ENCODE peak calls at places on chromosomes 11 and 22, in ten cellular contexts. Q is transverse colon, X is HCT116, A is IMR-90, W is testis, T is GM23338, B is heart right ventricle, O is sigmoid colon, R is OCI-LY7, Y is fibroblast of lung. J is an unnamed sample.

GRCh38 chr11:118618991-118619375 is 11.6 kb downstream of the PHLDB1 start:
- DNase-seq in Q (no peak), X (no peak), A (peak), W (peak), T (no peak), B (peak), O (peak), R (no peak), Y (peak), J (no peak)

GRCh38 chr22:40203568-40203967 is 25.8 kb downstream of the TNRC6B start:
- DNase-seq in Q (no peak), X (no peak), A (peak), W (no peak), T (no peak), B (no peak), O (no peak), R (peak), Y (no peak), J (no peak)

GRCh38 chr22:27397948-27398330 is 403.6 kb downstream of the MN1 start:
- DNase-seq in Q (peak), X (no peak), A (peak), W (no peak), T (no peak), B (peak), O (peak), R (no peak), Y (no peak), J (no peak)

GRCh38 chr11:61718613-61719302 is 33.7 kb upstream of the MYRF start:
- DNase-seq in Q (no peak), X (no peak), A (peak), W (no peak), T (peak), B (no peak), O (peak), R (no peak), Y (peak), J (peak)

GRCh38 chr11:101034076-101034475 is 95.5 kb downstream of the PGR start:
- DNase-seq in Q (no peak), X (no peak), A (no peak), W (peak), T (no peak), B (peak), O (peak), R (no peak), Y (peak), J (peak)

GRCh38 chr22:50523806-50524663 is 1.4 kb downstream of the SCO2 start:
- DNase-seq in Q (peak), X (no peak), A (no peak), W (no peak), T (no peak), B (no peak), O (peak), R (no peak), Y (no peak), J (no peak)

GRCh38 chr11:122634507-122634906 is 21.0 kb upstream of the UBASH3B start:
- DNase-seq in Q (peak), X (no peak), A (peak), W (no peak), T (peak), B (no peak), O (peak), R (peak), Y (peak), J (no peak)

GRCh38 chr22:32183625-32184024 is 21.2 kb downstream of the RFPL2 start:
- DNase-seq in Q (no peak), X (no peak), A (no peak), W (no peak), T (no peak), B (no peak), O (no peak), R (no peak), Y (no peak), J (no peak)

GRCh38 chr22:48714231-48714630 is 1113.4 kb downstream of the BRD1 start:
- DNase-seq in Q (no peak), X (no peak), A (no peak), W (no peak), T (no peak), B (no peak), O (peak), R (no peak), Y (no peak), J (no peak)

GRCh38 chr22:41929158-41929896 is 2.7 kb upstream of the TNFRSF13C start:
- DNase-seq in Q (no peak), X (no peak), A (no peak), W (no peak), T (no peak), B (no peak), O (no peak), R (peak), Y (no peak), J (no peak)

GRCh38 chr11:77044356-77044755 is 10.2 kb downstream of the B3GNT6 start:
- DNase-seq in Q (no peak), X (no peak), A (no peak), W (no peak), T (no peak), B (no peak), O (no peak), R (no peak), Y (no peak), J (no peak)

GRCh38 chr11:69658606-69659450 is 16.3 kb downstream of the LTO1 start:
- DNase-seq in Q (no peak), X (no peak), A (peak), W (no peak), T (no peak), B (no peak), O (no peak), R (no peak), Y (no peak), J (no peak)

GRCh38 chr11:111947143-111947542 is 10.0 kb downstream of the DIXDC1 start:
- DNase-seq in Q (no peak), X (no peak), A (no peak), W (no peak), T (no peak), B (no peak), O (no peak), R (peak), Y (no peak), J (no peak)

GRCh38 chr11:64571410-64572091 is 19.5 kb upstream of the SLC22A12 start:
- DNase-seq in Q (peak), X (no peak), A (no peak), W (no peak), T (peak), B (no peak), O (no peak), R (no peak), Y (no peak), J (no peak)

GRCh38 chr22:35634015-35634414 is 14.2 kb upstream of the APOL6 start:
- DNase-seq in Q (no peak), X (no peak), A (no peak), W (no peak), T (no peak), B (no peak), O (peak), R (peak), Y (no peak), J (no peak)

GRCh38 chr11:18091731-18092130 is 14.2 kb downstream of the SAAL1 start:
- DNase-seq in Q (no peak), X (no peak), A (peak), W (no peak), T (no peak), B (no peak), O (no peak), R (no peak), Y (peak), J (peak)

GRCh38 chr11:46529086-46529905 is 64.5 kb downstream of the AMBRA1 start:
- DNase-seq in Q (peak), X (peak), A (peak), W (peak), T (peak), B (peak), O (peak), R (peak), Y (peak), J (peak)

GRCh38 chr11:8068605-8069221 is 12.3 kb upstream of the TUB start:
- DNase-seq in Q (peak), X (no peak), A (peak), W (peak), T (no peak), B (peak), O (peak), R (no peak), Y (peak), J (peak)

GRCh38 chr22:32764330-32765116 is 37.0 kb upstream of the TIMP3 start:
- DNase-seq in Q (peak), X (no peak), A (peak), W (peak), T (peak), B (peak), O (peak), R (no peak), Y (peak), J (peak)

GRCh38 chr22:23107487-23108323 is 34.1 kb downstream of the RSPH14 start:
- DNase-seq in Q (peak), X (no peak), A (no peak), W (no peak), T (no peak), B (no peak), O (no peak), R (no peak), Y (no peak), J (no peak)

GRCh38 chr11:18322818-18323570 is 627 bp downstream of the GTF2H1 start:
- DNase-seq in Q (no peak), X (no peak), A (no peak), W (no peak), T (peak), B (no peak), O (no peak), R (no peak), Y (peak), J (no peak)

GRCh38 chr11:29135504-29135903 is 881.3 kb downstream of the KCNA4 start:
- DNase-seq in Q (no peak), X (no peak), A (peak), W (no peak), T (no peak), B (no peak), O (no peak), R (no peak), Y (peak), J (no peak)

GRCh38 chr11:76782526-76783293 is 446 bp upstream of the TSKU start:
- DNase-seq in Q (peak), X (peak), A (peak), W (peak), T (peak), B (peak), O (peak), R (peak), Y (peak), J (peak)

GRCh38 chr22:36184433-36185035 is 17.1 kb downstream of the APOL4 start:
- DNase-seq in Q (no peak), X (no peak), A (no peak), W (no peak), T (no peak), B (no peak), O (no peak), R (no peak), Y (peak), J (peak)

GRCh38 chr22:35915477-35916013 is 113.1 kb downstream of the RBFOX2 start:
- DNase-seq in Q (no peak), X (no peak), A (peak), W (no peak), T (no peak), B (no peak), O (no peak), R (no peak), Y (peak), J (no peak)

DNA sequence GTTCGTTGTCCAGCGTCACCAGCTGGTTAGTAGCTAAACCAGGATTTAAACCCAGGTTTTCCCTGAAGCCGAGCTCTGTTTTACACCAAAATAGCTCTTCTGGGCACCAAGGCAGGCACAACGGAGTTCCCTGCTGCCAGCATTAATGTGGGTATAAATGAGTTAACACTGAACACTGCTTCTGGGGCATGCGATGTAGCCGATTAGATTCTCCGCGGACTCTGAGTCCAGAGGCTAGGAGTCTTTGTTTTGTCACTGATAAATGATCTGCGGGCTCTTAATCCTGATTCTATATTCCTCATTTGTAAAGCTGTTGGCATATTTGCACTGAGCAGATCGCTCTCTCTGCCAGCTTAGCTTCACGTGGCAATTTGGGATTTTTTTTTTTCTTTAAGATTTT is 16.8 kb upstream of the LDLRAD3 start:
- DNase-seq in Q (no peak), X (no peak), A (no peak), W (no peak), T (no peak), B (no peak), O (no peak), R (no peak), Y (peak), J (no peak)
- H3K4me3 ChIP-seq in Q (no peak), X (no peak), A (no peak), W (no peak), T (no peak), B (no peak), O (no peak), R (no peak), Y (no peak), J (no peak)

GRCh38 chr11:116384876-116385275 is 387.9 kb downstream of the BUD13 start:
- DNase-seq in Q (no peak), X (no peak), A (no peak), W (no peak), T (no peak), B (no peak), O (no peak), R (no peak), Y (no peak), J (no peak)

GRCh38 chr11:116387623-116388022 is 385.2 kb downstream of the BUD13 start:
- DNase-seq in Q (no peak), X (no peak), A (no peak), W (no peak), T (no peak), B (no peak), O (no peak), R (no peak), Y (no peak), J (no peak)

GRCh38 chr11:116390963-116391362 is 381.8 kb downstream of the BUD13 start:
- DNase-seq in Q (no peak), X (no peak), A (no peak), W (no peak), T (no peak), B (no peak), O (no peak), R (no peak), Y (no peak), J (no peak)

GRCh38 chr11:116384407-116384806 is 388.4 kb downstream of the BUD13 start:
- DNase-seq in Q (no peak), X (no peak), A (no peak), W (no peak), T (no peak), B (no peak), O (no peak), R (no peak), Y (no peak), J (no peak)

GRCh38 chr11:116386118-116386699 is 386.6 kb downstream of the BUD13 start:
- DNase-seq in Q (no peak), X (no peak), A (no peak), W (no peak), T (peak), B (no peak), O (no peak), R (no peak), Y (no peak), J (no peak)
- H3K27ac ChIP-seq in Q (no peak), X (no peak), A (no peak), W (no peak), T (no peak), B (no peak), O (no peak), R (no peak), Y (no peak), J (no peak)

DNA sequence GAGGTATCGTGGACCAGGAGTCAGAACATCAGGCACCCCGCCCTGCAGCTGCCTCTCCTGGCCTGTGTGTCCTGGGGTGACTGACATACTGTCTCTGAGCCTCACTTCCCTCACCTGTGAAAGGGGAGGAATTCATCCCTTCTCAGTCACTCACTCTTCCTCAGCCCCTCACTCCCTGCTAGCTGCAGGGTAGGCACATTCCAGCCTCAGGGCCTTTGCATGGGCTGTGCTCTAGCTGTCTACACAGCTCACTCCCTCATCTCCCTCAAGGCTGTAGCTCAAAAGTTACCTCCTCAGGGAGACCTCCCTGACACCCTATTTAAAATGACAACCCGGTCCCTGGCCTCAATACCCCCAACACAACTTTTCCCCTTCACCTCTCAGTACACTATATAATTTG is 2.5 kb downstream of the TP53I11 start:
- DNase-seq in Q (no peak), X (no peak), A (no peak), W (no peak), T (no peak), B (no peak), O (no peak), R (no peak), Y (no peak), J (no peak)
- H3K4me3 ChIP-seq in Q (no peak), X (no peak), A (no peak), W (no peak), T (no peak), B (no peak), O (no peak), R (no peak), Y (no peak), J (no peak)

GRCh38 chr22:44999231-44999630 is 10.6 kb downstream of the PHF21B start:
- DNase-seq in Q (no peak), X (no peak), A (no peak), W (no peak), T (no peak), B (no peak), O (no peak), R (no peak), Y (no peak), J (no peak)
- H3K27ac ChIP-seq in Q (no peak), X (no peak), A (no peak), W (no peak), T (peak), B (no peak), O (no peak), R (no peak), Y (no peak), J (no peak)

DNA sequence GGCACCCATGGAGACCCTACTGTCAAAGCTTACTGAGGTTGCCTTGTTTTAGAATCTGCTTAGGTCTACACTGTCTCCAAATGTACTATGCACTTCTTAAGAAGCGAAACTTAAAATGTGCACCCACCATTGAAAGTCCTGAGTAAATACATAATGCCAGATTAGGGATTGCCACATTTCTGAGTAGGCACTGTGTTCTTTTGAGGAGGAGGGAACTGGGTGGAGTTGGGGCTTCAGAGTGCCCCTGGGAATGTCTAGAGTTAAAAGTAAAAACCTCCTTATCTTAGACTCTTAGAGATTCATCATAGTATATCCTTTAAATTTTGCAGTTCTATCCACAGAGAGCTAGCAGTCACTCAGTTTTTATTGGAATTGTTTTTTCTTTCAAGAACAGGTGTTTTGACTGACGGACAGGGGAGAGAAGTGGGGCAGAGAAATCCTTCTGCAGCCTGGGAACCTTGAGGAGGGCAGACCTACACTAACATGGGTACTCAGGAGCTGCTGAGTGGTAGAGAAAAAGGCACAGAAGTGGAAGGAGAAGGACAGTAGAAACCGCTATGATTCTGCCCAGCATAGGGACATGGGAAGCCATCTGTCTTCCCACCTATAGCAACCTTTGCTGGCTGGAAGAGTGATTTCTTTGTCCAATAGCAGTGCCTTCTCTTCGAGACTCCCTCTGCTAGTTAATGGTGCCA is 33.4 kb upstream of the MICAL2 start:
- DNase-seq in Q (no peak), X (no peak), A (no peak), W (no peak), T (no peak), B (no peak), O (no peak), R (no peak), Y (no peak), J (no peak)
- H3K4me3 ChIP-seq in Q (no peak), X (no peak), A (peak), W (no peak), T (no peak), B (no peak), O (no peak), R (no peak), Y (no peak), J (no peak)

GRCh38 chr11:2901196-2901796 is 15.7 kb upstream of the CDKN1C start:
- DNase-seq in Q (no peak), X (no peak), A (no peak), W (no peak), T (no peak), B (no peak), O (no peak), R (no peak), Y (no peak), J (no peak)

GRCh38 chr11:2904153-2905052 is 18.8 kb upstream of the CDKN1C start:
- DNase-seq in Q (peak), X (no peak), A (no peak), W (no peak), T (no peak), B (no peak), O (no peak), R (no peak), Y (no peak), J (no peak)

GRCh38 chr11:2903672-2904011 is 18.1 kb upstream of the CDKN1C start:
- DNase-seq in Q (peak), X (no peak), A (no peak), W (no peak), T (no peak), B (no peak), O (no peak), R (no peak), Y (no peak), J (no peak)

GRCh38 chr11:2901854-2902783 is 16.5 kb upstream of the CDKN1C start:
- DNase-seq in Q (peak), X (peak), A (peak), W (peak), T (peak), B (peak), O (peak), R (peak), Y (peak), J (peak)

GRCh38 chr11:2902784-2903671 is 17.5 kb upstream of the CDKN1C start:
- DNase-seq in Q (peak), X (no peak), A (no peak), W (no peak), T (peak), B (no peak), O (no peak), R (no peak), Y (no peak), J (no peak)
- H3K27ac ChIP-seq in Q (peak), X (peak), A (peak), W (peak), T (no peak), B (peak), O (no peak), R (no peak), Y (peak), J (no peak)

GRCh38 chr11:12287009-12287373 is 90.4 kb upstream of the PARVA start:
- DNase-seq in Q (peak), X (peak), A (peak), W (no peak), T (no peak), B (no peak), O (peak), R (no peak), Y (peak), J (peak)

GRCh38 chr11:12287374-12288211 is 89.8 kb upstream of the PARVA start:
- DNase-seq in Q (peak), X (peak), A (peak), W (peak), T (peak), B (peak), O (peak), R (no peak), Y (peak), J (peak)

GRCh38 chr11:12285811-12286222 is 91.6 kb upstream of the PARVA start:
- DNase-seq in Q (no peak), X (no peak), A (peak), W (peak), T (no peak), B (no peak), O (no peak), R (no peak), Y (peak), J (no peak)

GRCh38 chr11:12285106-12285505 is 92.3 kb upstream of the PARVA start:
- DNase-seq in Q (no peak), X (no peak), A (peak), W (peak), T (no peak), B (no peak), O (no peak), R (no peak), Y (peak), J (no peak)

DNA sequence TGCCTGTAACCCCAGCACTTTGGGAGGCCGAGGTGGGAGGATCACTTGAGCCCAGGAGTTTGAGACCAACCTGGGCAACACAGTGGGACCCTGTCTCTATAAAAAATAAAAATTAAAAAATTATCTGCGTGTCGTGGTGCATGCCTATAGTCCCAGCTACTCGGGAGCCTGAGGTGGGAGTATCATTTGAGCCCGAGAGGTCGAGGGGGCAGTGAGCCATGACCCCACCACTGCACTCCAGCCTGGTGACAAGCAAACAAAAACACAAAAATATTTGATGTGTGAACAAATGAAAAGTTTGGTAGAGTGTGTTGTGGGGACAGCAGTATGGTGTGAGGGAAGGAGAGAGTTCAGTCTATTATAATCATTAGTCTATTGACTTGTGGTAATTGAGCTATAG is 90.8 kb upstream of the PARVA start:
- DNase-seq in Q (no peak), X (no peak), A (no peak), W (no peak), T (no peak), B (no peak), O (no peak), R (no peak), Y (no peak), J (no peak)
- H3K4me3 ChIP-seq in Q (no peak), X (peak), A (no peak), W (no peak), T (no peak), B (no peak), O (no peak), R (no peak), Y (no peak), J (no peak)

J was measured in cardiac muscle cell.